ENCODE peak calls at places on chromosome X, in six cellular contexts. Q is esophagus squamous epithelium; G is naive thymus-derived CD4-positive, alpha-beta T cell; D is colonic mucosa; V is HAP-1; N is thyroid gland. U is an unnamed sample. For H3K4me1, the result is how much of the 10 kb centered on the place peaks cover.

GRCh38 chrX:137278825-137279224 is 245.0 kb upstream of the GPR101 start:
- DNase-seq in G (no peak), D (no peak), V (no peak), Q (no peak), N (no peak), U (no peak)

GRCh38 chrX:47483310-47484268 is 567 bp upstream of the ZNF41 start:
- DNase-seq in Q (no peak), V (peak), D (peak), N (peak), G (no peak), U (no peak)

GRCh38 chrX:119753639-119754257 is 4.6 kb upstream of the SOWAHD start:
- DNase-seq in G (peak), N (no peak), D (peak), Q (no peak), V (peak), U (peak)

GRCh38 chrX:71871367-71871766 is 39.3 kb upstream of the NHSL2 start:
- DNase-seq in Q (no peak), D (no peak), N (no peak), V (no peak), G (no peak), U (no peak)

GRCh38 chrX:153507484-153508178 is 9.8 kb upstream of the ATP2B3 start:
- DNase-seq in D (peak), N (peak), Q (no peak), G (peak), V (peak), U (peak)

GRCh38 chrX:123263246-123263757 is 79.2 kb downstream of the GRIA3 start:
- DNase-seq in G (no peak), V (no peak), Q (no peak), D (no peak), N (no peak), U (no peak)

GRCh38 chrX:44937606-44938005 is 64.6 kb downstream of the KDM6A start:
- DNase-seq in V (no peak), G (no peak), Q (no peak), N (no peak), D (no peak), U (no peak)

GRCh38 chrX:113804293-113804692 is 779.6 kb upstream of the HTR2C start:
- DNase-seq in N (no peak), G (no peak), D (no peak), Q (no peak), V (no peak), U (no peak)

GRCh38 chrX:140343226-140343873 is 161.5 kb downstream of the SOX3 start:
- DNase-seq in V (no peak), G (no peak), D (no peak), N (no peak), Q (no peak), U (no peak)

GRCh38 chrX:46770006-46770816 is 11.3 kb upstream of the SLC9A7 start:
- DNase-seq in G (no peak), N (no peak), D (no peak), Q (no peak), V (no peak), U (no peak)

GRCh38 chrX:32010157-32010656 is 938.4 kb upstream of the FTHL17 start:
- DNase-seq in V (no peak), G (no peak), Q (no peak), N (no peak), D (no peak), U (no peak)

GRCh38 chrX:4994855-4995254 is 1233.8 kb downstream of the NLGN4X start:
- DNase-seq in N (no peak), G (no peak), D (no peak), Q (no peak), V (no peak), U (no peak)

GRCh38 chrX:134599173-134599914 is 58.9 kb downstream of the PLAC1 start:
- DNase-seq in G (no peak), N (no peak), Q (no peak), D (no peak), V (no peak), U (no peak)

GRCh38 chrX:140180585-140180984 is 215.3 kb upstream of the CXorf66 start:
- DNase-seq in V (no peak), N (no peak), Q (no peak), D (no peak), G (no peak), U (no peak)

GRCh38 chrX:52576946-52577345 is 60.1 kb upstream of the XAGE1B start:
- DNase-seq in Q (no peak), G (no peak), N (no peak), V (no peak), D (peak), U (no peak)

GRCh38 chrX:47644557-47645091 is 5.7 kb downstream of the ELK1 start:
- DNase-seq in N (no peak), V (peak), G (no peak), D (no peak), Q (no peak), U (no peak)

GRCh38 chrX:71578253-71579135 is at the start of gene GCNA:
- DNase-seq in N (no peak), V (no peak), G (no peak), Q (no peak), D (no peak), U (no peak)

GRCh38 chrX:153310901-153311300 is 10.7 kb downstream of the PNMA6F start:
- DNase-seq in Q (no peak), V (no peak), N (peak), G (no peak), D (no peak), U (no peak)

GRCh38 chrX:29308726-29309125 is 721.5 kb downstream of the IL1RAPL1 start:
- DNase-seq in D (no peak), Q (no peak), V (no peak), G (no peak), N (no peak), U (no peak)

GRCh38 chrX:41596586-41596985 is 92.2 kb upstream of the GPR34 start:
- DNase-seq in G (no peak), D (no peak), V (no peak), N (no peak), Q (no peak), U (no peak)

GRCh38 chrX:97842468-97843199 is 958.9 kb downstream of the RPA4 start:
- DNase-seq in Q (no peak), G (no peak), D (no peak), N (no peak), V (no peak), U (no peak)

GRCh38 chrX:72100824-72101351 is 30.8 kb downstream of the RTL5 start:
- DNase-seq in N (no peak), V (no peak), D (no peak), G (peak), Q (no peak), U (peak)

GRCh38 chrX:133849676-133850075 is 135.7 kb downstream of the GPC3 start:
- DNase-seq in N (no peak), D (no peak), Q (no peak), V (no peak), G (no peak), U (no peak)

GRCh38 chrX:45850197-45850774 is 649.6 kb upstream of the DIPK2B start:
- DNase-seq in N (peak), V (peak), G (peak), Q (no peak), D (peak), U (no peak)

GRCh38 chrX:150229481-150229880 is 133.6 kb upstream of the MAMLD1 start:
- DNase-seq in N (no peak), Q (no peak), G (no peak), D (peak), V (no peak), U (no peak)
- H3K4me1 ChIP-seq in N (under half), Q (under half), G (under half), D (under half), V (under half), U (under half)

GRCh38 chrX:13029341-13029740 is 15.1 kb downstream of the FAM9C start:
- DNase-seq in D (peak), G (no peak), V (peak), Q (no peak), N (peak), U (no peak)
- H3K4me3 ChIP-seq in D (no peak), G (no peak), V (no peak), Q (no peak), N (no peak), U (no peak)

GRCh38 chrX:107445146-107445545 is 4.3 kb upstream of the FRMPD3 start:
- DNase-seq in D (no peak), V (peak), Q (no peak), N (peak), G (no peak), U (no peak)

GRCh38 chrX:107445636-107446035 is 3.8 kb upstream of the FRMPD3 start:
- DNase-seq in Q (no peak), G (no peak), D (no peak), V (no peak), N (no peak), U (no peak)

GRCh38 chrX:107440187-107440586 is 9.3 kb upstream of the FRMPD3 start:
- DNase-seq in V (no peak), Q (no peak), N (no peak), G (no peak), D (no peak), U (no peak)

GRCh38 chrX:107442914-107443527 is 6.4 kb upstream of the FRMPD3 start:
- DNase-seq in G (no peak), N (peak), D (peak), Q (no peak), V (no peak), U (no peak)

GRCh38 chrX:107440692-107441091 is 8.8 kb upstream of the FRMPD3 start:
- DNase-seq in V (no peak), G (no peak), N (no peak), Q (no peak), D (no peak), U (no peak)
- H3K4me1 ChIP-seq in V (under half), G (under half), N (under half), Q (under half), D (under half), U (under half)

GRCh38 chrX:19372170-19373033 is 28.7 kb downstream of the PDHA1 start:
- DNase-seq in N (peak), G (peak), D (peak), Q (no peak), V (peak), U (peak)
- H3K4me3 ChIP-seq in N (peak), G (peak), D (peak), Q (peak), V (peak), U (peak)

GRCh38 chrX:19876962-19877361 is 10.4 kb downstream of the SH3KBP1 start:
- DNase-seq in Q (no peak), G (no peak), N (no peak), D (no peak), V (no peak), U (no peak)
- H3K4me1 ChIP-seq in Q (under half), G (under half), N (under half), D (under half), V (under half), U (under half)

DNA sequence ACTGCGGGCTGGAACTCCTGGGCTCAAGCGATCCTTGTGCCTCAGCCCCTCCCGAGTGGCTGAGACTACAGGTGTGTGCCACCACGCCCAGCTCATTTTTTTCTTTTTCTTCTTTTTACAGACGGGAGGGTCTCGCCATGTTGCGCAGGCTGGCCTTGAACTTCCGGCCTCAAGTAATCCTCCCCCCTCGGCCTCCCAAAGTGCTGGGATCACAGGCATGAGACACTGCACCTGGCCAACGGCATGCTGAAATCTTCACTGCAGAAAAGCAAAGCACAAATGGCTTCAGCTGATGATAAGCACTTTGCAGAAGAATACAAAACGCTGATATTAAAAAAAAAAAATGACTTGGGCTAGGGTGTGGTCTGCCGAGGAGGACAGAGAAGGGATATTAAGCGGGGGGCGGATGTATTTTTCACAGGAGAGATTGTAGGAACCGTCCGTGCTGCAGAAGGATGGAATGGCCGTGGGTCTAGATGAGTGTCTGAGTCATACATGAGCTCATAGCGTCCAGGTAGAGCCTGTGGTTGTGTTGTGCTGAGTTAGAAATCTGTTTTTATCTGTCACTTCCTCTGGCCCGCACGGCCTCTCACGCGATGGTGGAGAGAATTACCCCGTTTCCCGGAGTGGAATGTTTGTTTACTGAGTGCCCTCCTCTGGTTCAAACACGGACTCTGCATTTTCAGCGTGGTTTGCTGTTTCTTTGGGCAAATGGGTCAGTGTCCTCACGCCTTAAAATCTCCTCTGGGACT is 8.5 kb upstream of the AKAP17A start:
- DNase-seq in V (no peak), N (no peak), D (no peak), G (no peak), Q (no peak), U (peak)
- H3K4me3 ChIP-seq in V (no peak), N (no peak), D (no peak), G (no peak), Q (no peak), U (no peak)

GRCh38 chrX:151538190-151539122 is 25.0 kb upstream of the PASD1 start:
- DNase-seq in G (no peak), N (no peak), Q (no peak), V (no peak), D (no peak), U (no peak)

GRCh38 chrX:151537572-151537971 is 25.9 kb upstream of the PASD1 start:
- DNase-seq in G (no peak), D (no peak), N (no peak), V (no peak), Q (no peak), U (no peak)
- H3K4me1 ChIP-seq in G (under half), D (under half), N (under half), V (under half), Q (under half), U (under half)

GRCh38 chrX:105462191-105462590 is 241.7 kb upstream of the TEX13A start:
- DNase-seq in N (no peak), V (no peak), D (no peak), Q (no peak), G (no peak), U (no peak)

GRCh38 chrX:105463483-105463882 is 243.0 kb upstream of the TEX13A start:
- DNase-seq in Q (no peak), N (no peak), V (no peak), D (no peak), G (no peak), U (no peak)

GRCh38 chrX:105458846-105459245 is 238.4 kb upstream of the TEX13A start:
- DNase-seq in N (no peak), Q (no peak), G (no peak), V (no peak), D (no peak), U (no peak)

GRCh38 chrX:105461013-105461412 is 240.5 kb upstream of the TEX13A start:
- DNase-seq in Q (no peak), N (no peak), D (no peak), V (no peak), G (no peak), U (no peak)

DNA sequence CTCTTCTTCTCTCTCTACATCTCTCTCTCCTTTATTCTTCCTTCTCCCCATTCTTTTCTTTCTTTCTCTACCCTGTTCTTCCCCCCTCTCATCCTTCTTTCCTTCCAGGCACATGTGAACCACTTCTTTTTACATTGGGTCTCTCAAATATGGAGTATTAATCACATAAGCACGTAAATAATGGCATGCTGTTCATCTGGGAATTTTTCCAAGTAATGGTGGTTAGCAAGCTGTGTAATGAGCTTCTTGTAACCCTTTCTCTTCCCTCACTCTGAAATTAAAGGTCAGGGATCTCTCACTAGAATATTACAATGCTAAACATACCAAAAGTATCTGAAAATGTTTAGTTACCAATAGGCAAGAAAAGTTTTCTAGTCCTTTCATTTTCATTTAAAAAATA is 239.9 kb upstream of the TEX13A start:
- DNase-seq in D (no peak), N (no peak), G (no peak), Q (no peak), V (no peak), U (no peak)
- H3K4me3 ChIP-seq in D (no peak), N (no peak), G (no peak), Q (no peak), V (no peak), U (no peak)

GRCh38 chrX:24879679-24880078 is 136.1 kb downstream of the ARX start:
- DNase-seq in Q (no peak), D (no peak), N (no peak), V (no peak), G (no peak), U (no peak)
- H3K4me1 ChIP-seq in Q (under half), D (under half), N (under half), V (half or more), G (under half), U (under half)

U was measured in CD8-positive, alpha-beta memory T cell.